ENCODE peak calls at places on chromosomes 6 and 20, in seven cellular contexts. Y, E, K, V, F, T and P are unnamed samples.

GRCh38 chr6:38676974-38677544 is 25.9 kb downstream of the GLO1 start:
- DNase-seq in E (no peak), K (no peak), V (no peak), Y (no peak), F (no peak), T (no peak), P (no peak)

GRCh38 chr20:1513801-1514200 is 22.6 kb upstream of the SIRPB2 start:
- DNase-seq in Y (no peak), K (no peak), E (no peak), F (no peak), V (no peak), T (no peak), P (no peak)

GRCh38 chr6:1792989-1793388 is 183.3 kb downstream of the FOXC1 start:
- DNase-seq in K (no peak), E (no peak), Y (no peak), T (no peak), V (peak; percentile 6), F (no peak), P (no peak)

GRCh38 chr20:33399924-33400323 is 1.4 kb downstream of the CDK5RAP1 start:
- DNase-seq in E (peak; percentile 47), V (no peak), Y (no peak), K (no peak), T (no peak), F (no peak), P (no peak)

GRCh38 chr6:45423111-45423900 is 45.6 kb upstream of the SUPT3H start:
- DNase-seq in F (peak; percentile 8), E (peak; percentile 33), T (no peak), K (peak; percentile 31), V (no peak), Y (peak; percentile 73), P (no peak)

GRCh38 chr20:14207591-14207990 is 129.8 kb downstream of the FLRT3 start:
- DNase-seq in E (no peak), F (no peak), T (no peak), Y (no peak), V (no peak), K (no peak), P (no peak)

GRCh38 chr20:39042279-39043150 is 80.4 kb downstream of the DHX35 start:
- DNase-seq in T (no peak), E (peak; percentile 33), F (no peak), Y (peak; percentile 60), V (no peak), K (no peak), P (no peak)

GRCh38 chr20:53141651-53142050 is 169.5 kb downstream of the TSHZ2 start:
- DNase-seq in E (no peak), T (no peak), F (no peak), Y (no peak), K (no peak), V (no peak), P (no peak)

GRCh38 chr6:63352587-63353281 is 33.0 kb upstream of the LGSN start:
- DNase-seq in V (peak; percentile 3), F (no peak), E (peak; percentile 17), Y (no peak), K (peak; percentile 45), T (no peak), P (no peak)

GRCh38 chr6:87183687-87184086 is 28.3 kb downstream of the ZNF292 start:
- DNase-seq in V (no peak), T (no peak), Y (no peak), E (peak; percentile 34), F (no peak), K (no peak), P (no peak)

GRCh38 chr20:61755971-61756421 is 309.7 kb downstream of the TAF4 start:
- DNase-seq in K (no peak), E (no peak), V (no peak), F (no peak), T (no peak), Y (no peak), P (no peak)

GRCh38 chr6:46734867-46735719 is at the start of gene PLA2G7:
- DNase-seq in Y (peak; percentile 65), V (no peak), T (peak; percentile 44), K (no peak), E (no peak), F (no peak), P (no peak)

GRCh38 chr6:165774903-165775608 is 112.0 kb upstream of the PDE10A start:
- DNase-seq in V (no peak), T (no peak), E (peak; percentile 1), Y (no peak), F (no peak), K (no peak), P (peak; percentile 65)